ENCODE peak calls at places on chromosomes 4 and X, in five cellular contexts. X, P, B, H and Q are unnamed samples.

GRCh38 chr4:186939766-186940165 is 216.1 kb upstream of the FAT1 start:
- DNase-seq in X (no peak), P (no peak), B (no peak), H (no peak), Q (no peak)

GRCh38 chr4:38091636-38092035 is 131.4 kb downstream of the PTTG2 start:
- DNase-seq in X (no peak), P (no peak), B (no peak), H (no peak), Q (no peak)

GRCh38 chrX:101659601-101660063 is at the start of gene ARMCX2:
- DNase-seq in X (peak), P (peak), B (no peak), H (peak), Q (peak)

GRCh38 chrX:126552313-126553022 is at the start of gene DCAF12L1:
- DNase-seq in X (peak), P (peak), B (no peak), H (no peak), Q (peak)

GRCh38 chrX:40468033-40468979 is 112.5 kb upstream of the ATP6AP2 start:
- DNase-seq in X (no peak), P (peak), B (no peak), H (peak), Q (peak)

GRCh38 chr4:168408620-168409019 is 71.7 kb downstream of the DDX60L start:
- DNase-seq in X (no peak), P (peak), B (no peak), H (no peak), Q (peak)

GRCh38 chr4:68388347-68388746 is 38.5 kb upstream of the YTHDC1 start:
- DNase-seq in X (no peak), P (no peak), B (no peak), H (no peak), Q (no peak)

GRCh38 chr4:1598641-1599481 is 85.3 kb downstream of the FAM53A start:
- DNase-seq in X (peak), P (no peak), B (no peak), H (no peak), Q (no peak)

GRCh38 chr4:107956011-107956410 is 24.7 kb downstream of the CYP2U1 start:
- DNase-seq in X (no peak), P (no peak), B (no peak), H (no peak), Q (no peak)

GRCh38 chr4:96986800-96987199 is 1146.9 kb downstream of the PDHA2 start:
- DNase-seq in X (no peak), P (no peak), B (no peak), H (no peak), Q (no peak)

GRCh38 chr4:153541426-153542096 is 75.4 kb downstream of the TMEM131L start:
- DNase-seq in X (no peak), P (no peak), B (no peak), H (no peak), Q (no peak)

GRCh38 chr4:153537493-153537960 is 71.4 kb downstream of the TMEM131L start:
- DNase-seq in X (no peak), P (no peak), B (no peak), H (no peak), Q (no peak)

GRCh38 chr4:153539058-153539826 is 73.1 kb downstream of the TMEM131L start:
- DNase-seq in X (no peak), P (no peak), B (no peak), H (no peak), Q (no peak)

GRCh38 chr4:153535735-153536494 is 69.8 kb downstream of the TMEM131L start:
- DNase-seq in X (no peak), P (peak), B (no peak), H (no peak), Q (no peak)

GRCh38 chr4:153538408-153539057 is 72.4 kb downstream of the TMEM131L start:
- DNase-seq in X (no peak), P (no peak), B (no peak), H (no peak), Q (no peak)
- H3K4me3 ChIP-seq in X (no peak), P (no peak), B (peak), H (no peak), Q (peak)

DNA sequence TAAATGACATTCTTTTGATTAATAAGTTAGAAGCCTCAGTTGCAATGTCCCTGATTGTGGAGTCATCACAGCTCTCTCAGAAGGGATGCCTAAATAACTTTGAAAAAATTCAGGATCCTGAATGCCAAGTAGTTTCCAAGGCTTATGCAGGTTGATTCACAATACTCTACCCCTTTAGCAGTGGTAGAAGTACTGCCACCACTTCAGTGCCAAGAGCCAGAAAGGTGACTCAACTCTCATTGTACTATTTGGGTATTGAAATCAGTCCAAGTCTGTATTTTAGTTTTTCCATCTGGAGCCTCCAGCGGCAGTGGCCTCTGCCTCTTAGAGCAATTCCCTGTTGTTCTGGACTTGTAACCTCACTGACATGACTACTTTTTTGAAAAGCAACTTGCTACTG is 320.1 kb upstream of the NDST4 start:
- DNase-seq in X (no peak), P (no peak), B (no peak), H (no peak), Q (no peak)
- H3K4me3 ChIP-seq in X (no peak), P (no peak), B (no peak), H (no peak), Q (no peak)

DNA sequence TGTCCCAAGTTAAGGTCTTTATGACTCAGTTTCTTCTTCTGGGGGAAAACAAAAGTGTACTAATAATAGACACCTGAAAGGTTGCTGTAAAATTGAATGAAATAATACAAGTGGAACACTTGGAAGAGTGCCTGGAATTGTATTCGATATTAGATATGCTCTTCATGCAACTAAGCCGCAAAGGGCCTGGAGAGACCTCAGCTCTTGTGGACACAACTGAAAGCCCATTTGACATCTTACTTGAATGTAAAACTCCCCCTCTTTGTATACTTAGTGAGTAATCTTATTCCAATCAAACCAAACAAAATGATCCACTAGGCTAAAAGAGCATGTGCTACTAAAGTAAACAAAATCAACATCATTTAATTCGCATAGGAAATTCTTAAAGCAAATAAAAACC is 516 bp upstream of the MAP9 start:
- DNase-seq in X (no peak), P (no peak), B (no peak), H (no peak), Q (no peak)
- H3K4me3 ChIP-seq in X (no peak), P (no peak), B (no peak), H (peak), Q (no peak)

GRCh38 chr4:139014391-139015268 is 951 bp upstream of the NOCT start:
- DNase-seq in X (no peak), P (no peak), B (no peak), H (no peak), Q (no peak)
- H3K4me3 ChIP-seq in X (peak), P (peak), B (peak), H (peak), Q (peak)

GRCh38 chrX:72713130-72713529 is 976 bp downstream of the PHKA1 start:
- DNase-seq in X (no peak), P (no peak), B (no peak), H (no peak), Q (no peak)
- H3K4me3 ChIP-seq in X (no peak), P (peak), B (peak), H (peak), Q (peak)

GRCh38 chr4:102529977-102530376 is 28.8 kb downstream of the NFKB1 start:
- DNase-seq in X (no peak), P (no peak), B (no peak), H (no peak), Q (no peak)

GRCh38 chr4:102531441-102531840 is 30.3 kb downstream of the NFKB1 start:
- DNase-seq in X (no peak), P (no peak), B (no peak), H (no peak), Q (no peak)

GRCh38 chr4:102533348-102533747 is 32.2 kb downstream of the NFKB1 start:
- DNase-seq in X (no peak), P (no peak), B (no peak), H (no peak), Q (no peak)

GRCh38 chr4:102533916-102534315 is 32.8 kb downstream of the NFKB1 start:
- DNase-seq in X (no peak), P (no peak), B (no peak), H (no peak), Q (no peak)

GRCh38 chr4:102530986-102531385 is 29.8 kb downstream of the NFKB1 start:
- DNase-seq in X (no peak), P (no peak), B (no peak), H (no peak), Q (no peak)
- H3K4me3 ChIP-seq in X (no peak), P (no peak), B (no peak), H (no peak), Q (no peak)

GRCh38 chr4:13642163-13642562 is 14.6 kb upstream of the BOD1L1 start:
- DNase-seq in X (no peak), P (no peak), B (no peak), H (no peak), Q (no peak)

GRCh38 chr4:13642576-13642975 is 15.1 kb upstream of the BOD1L1 start:
- DNase-seq in X (no peak), P (no peak), B (no peak), H (no peak), Q (peak)

GRCh38 chr4:13641084-13641483 is 13.6 kb upstream of the BOD1L1 start:
- DNase-seq in X (no peak), P (no peak), B (no peak), H (no peak), Q (peak)

GRCh38 chr4:13645075-13645474 is 17.6 kb upstream of the BOD1L1 start:
- DNase-seq in X (no peak), P (no peak), B (no peak), H (no peak), Q (no peak)

DNA sequence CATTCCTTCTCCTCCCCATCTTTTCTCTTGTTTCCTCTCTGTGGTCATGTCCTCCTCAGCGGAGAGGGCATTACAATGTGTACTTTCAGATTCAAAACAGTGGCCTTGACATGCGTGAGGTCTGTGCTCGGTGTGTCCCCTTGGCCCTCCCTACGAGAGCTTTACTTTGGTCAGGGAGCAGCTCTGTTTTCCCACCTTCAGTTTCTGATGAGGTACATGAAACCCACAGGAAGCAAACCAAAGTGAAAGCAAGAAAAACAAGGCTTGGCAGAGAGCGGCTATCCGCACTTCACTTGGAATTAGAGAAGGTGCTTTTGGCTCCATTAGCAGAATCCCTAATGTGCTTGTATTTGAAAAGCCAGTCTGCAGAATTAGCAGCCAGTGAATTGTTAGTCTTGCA is 19.5 kb upstream of the BOD1L1 start:
- DNase-seq in X (no peak), P (no peak), B (no peak), H (no peak), Q (peak)
- H3K4me3 ChIP-seq in X (no peak), P (no peak), B (no peak), H (no peak), Q (no peak)

GRCh38 chrX:143634701-143635442 is 1.0 kb downstream of the SLITRK4 start:
- DNase-seq in X (no peak), P (peak), B (no peak), H (peak), Q (no peak)
- H3K4me3 ChIP-seq in X (no peak), P (peak), B (peak), H (peak), Q (no peak)

GRCh38 chr4:80307183-80307735 is 28.3 kb upstream of the CFAP299 start:
- DNase-seq in X (no peak), P (no peak), B (no peak), H (no peak), Q (no peak)
- H3K4me3 ChIP-seq in X (no peak), P (no peak), B (no peak), H (no peak), Q (no peak)